ENCODE peak calls at places on chromosomes 7 and 10, in eight cellular contexts. One of them, this sample, is unnamed.
A peak's percentile ranks its signal among the peaks of the same experiment; 100 is the strongest.

GRCh38 chr10:50322075-50322474 is 70.8 kb upstream of the ASAH2 start:
- DNase-seq in left lobe of liver: no peak
- DNase-seq in SW 1271: no peak
- DNase-seq in AG04450: no peak
- DNase-seq in activated T-helper 9 cell treated with anti-CD3 and anti-CD28 coated beads, Interleukin-2, amount 50 U/mL, for 16 hours: no peak
- DNase-seq in non-pigmented ciliary epithelial cell: peak; percentile 15
- DNase-seq in NCI-H2107: no peak
- DNase-seq in activated T-cell treated with anti-CD3 and anti-CD28 coated beads, Interleukin-2, amount 50 U/mL, for 1 hour: no peak
- DNase-seq in this sample: no peak

GRCh38 chr10:70432101-70432500 is 9.4 kb downstream of the NODAL start:
- DNase-seq in activated T-cell treated with anti-CD3 and anti-CD28 coated beads, Interleukin-2, amount 50 U/mL, for 1 hour: no peak
- DNase-seq in NCI-H2107: no peak
- DNase-seq in activated T-helper 9 cell treated with anti-CD3 and anti-CD28 coated beads, Interleukin-2, amount 50 U/mL, for 16 hours: no peak
- DNase-seq in left lobe of liver: no peak
- DNase-seq in SW 1271: no peak
- DNase-seq in AG04450: no peak
- DNase-seq in non-pigmented ciliary epithelial cell: no peak
- DNase-seq in this sample: peak; percentile 46

GRCh38 chr10:79052311-79053080 is 16.3 kb upstream of the ZMIZ1 start:
- DNase-seq in left lobe of liver: peak; percentile 40
- DNase-seq in NCI-H2107: no peak
- DNase-seq in non-pigmented ciliary epithelial cell: no peak
- DNase-seq in SW 1271: no peak
- DNase-seq in activated T-helper 9 cell treated with anti-CD3 and anti-CD28 coated beads, Interleukin-2, amount 50 U/mL, for 16 hours: no peak
- DNase-seq in AG04450: no peak
- DNase-seq in activated T-cell treated with anti-CD3 and anti-CD28 coated beads, Interleukin-2, amount 50 U/mL, for 1 hour: peak; percentile 40
- DNase-seq in this sample: no peak

GRCh38 chr10:129833366-129833765 is 130.7 kb downstream of the EBF3 start:
- DNase-seq in SW 1271: no peak
- DNase-seq in non-pigmented ciliary epithelial cell: no peak
- DNase-seq in AG04450: no peak
- DNase-seq in NCI-H2107: no peak
- DNase-seq in left lobe of liver: no peak
- DNase-seq in activated T-helper 9 cell treated with anti-CD3 and anti-CD28 coated beads, Interleukin-2, amount 50 U/mL, for 16 hours: no peak
- DNase-seq in activated T-cell treated with anti-CD3 and anti-CD28 coated beads, Interleukin-2, amount 50 U/mL, for 1 hour: no peak
- DNase-seq in this sample: no peak

GRCh38 chr10:1358860-1359598 is 302.8 kb downstream of the WDR37 start:
- DNase-seq in activated T-cell treated with anti-CD3 and anti-CD28 coated beads, Interleukin-2, amount 50 U/mL, for 1 hour: no peak
- DNase-seq in SW 1271: no peak
- DNase-seq in non-pigmented ciliary epithelial cell: no peak
- DNase-seq in activated T-helper 9 cell treated with anti-CD3 and anti-CD28 coated beads, Interleukin-2, amount 50 U/mL, for 16 hours: no peak
- DNase-seq in left lobe of liver: no peak
- DNase-seq in NCI-H2107: no peak
- DNase-seq in AG04450: no peak
- DNase-seq in this sample: no peak

GRCh38 chr10:6678211-6678803 is 98.2 kb upstream of the PRKCQ start:
- DNase-seq in activated T-helper 9 cell treated with anti-CD3 and anti-CD28 coated beads, Interleukin-2, amount 50 U/mL, for 16 hours: peak; percentile 40
- DNase-seq in AG04450: no peak
- DNase-seq in activated T-cell treated with anti-CD3 and anti-CD28 coated beads, Interleukin-2, amount 50 U/mL, for 1 hour: peak; percentile 61
- DNase-seq in NCI-H2107: no peak
- DNase-seq in non-pigmented ciliary epithelial cell: no peak
- DNase-seq in SW 1271: no peak
- DNase-seq in left lobe of liver: peak; percentile 47
- DNase-seq in this sample: peak; percentile 6

GRCh38 chr10:116001266-116001857 is 271.6 kb downstream of the GFRA1 start:
- DNase-seq in activated T-cell treated with anti-CD3 and anti-CD28 coated beads, Interleukin-2, amount 50 U/mL, for 1 hour: no peak
- DNase-seq in left lobe of liver: peak; percentile 83
- DNase-seq in NCI-H2107: no peak
- DNase-seq in non-pigmented ciliary epithelial cell: no peak
- DNase-seq in activated T-helper 9 cell treated with anti-CD3 and anti-CD28 coated beads, Interleukin-2, amount 50 U/mL, for 16 hours: no peak
- DNase-seq in AG04450: no peak
- DNase-seq in SW 1271: no peak
- DNase-seq in this sample: no peak

GRCh38 chr10:80535671-80536360 is 1.9 kb upstream of the SH2D4B start:
- DNase-seq in activated T-helper 9 cell treated with anti-CD3 and anti-CD28 coated beads, Interleukin-2, amount 50 U/mL, for 16 hours: peak; percentile 63
- DNase-seq in left lobe of liver: peak; percentile 86
- DNase-seq in SW 1271: no peak
- DNase-seq in activated T-cell treated with anti-CD3 and anti-CD28 coated beads, Interleukin-2, amount 50 U/mL, for 1 hour: peak; percentile 81
- DNase-seq in NCI-H2107: no peak
- DNase-seq in non-pigmented ciliary epithelial cell: no peak
- DNase-seq in AG04450: no peak
- DNase-seq in this sample: no peak

GRCh38 chr10:3723706-3724225 is 61.2 kb downstream of the KLF6 start:
- DNase-seq in left lobe of liver: no peak
- DNase-seq in activated T-helper 9 cell treated with anti-CD3 and anti-CD28 coated beads, Interleukin-2, amount 50 U/mL, for 16 hours: no peak
- DNase-seq in AG04450: no peak
- DNase-seq in NCI-H2107: no peak
- DNase-seq in non-pigmented ciliary epithelial cell: no peak
- DNase-seq in SW 1271: no peak
- DNase-seq in activated T-cell treated with anti-CD3 and anti-CD28 coated beads, Interleukin-2, amount 50 U/mL, for 1 hour: no peak
- DNase-seq in this sample: no peak

GRCh38 chr10:124425227-124425962 is 6.7 kb upstream of the OAT start:
- DNase-seq in NCI-H2107: no peak
- DNase-seq in activated T-helper 9 cell treated with anti-CD3 and anti-CD28 coated beads, Interleukin-2, amount 50 U/mL, for 16 hours: no peak
- DNase-seq in SW 1271: no peak
- DNase-seq in non-pigmented ciliary epithelial cell: no peak
- DNase-seq in AG04450: no peak
- DNase-seq in activated T-cell treated with anti-CD3 and anti-CD28 coated beads, Interleukin-2, amount 50 U/mL, for 1 hour: no peak
- DNase-seq in left lobe of liver: peak; percentile 72
- DNase-seq in this sample: no peak

GRCh38 chr10:34815174-34816066 is at the start of gene PARD3:
- DNase-seq in non-pigmented ciliary epithelial cell: no peak
- DNase-seq in left lobe of liver: peak; percentile 80
- DNase-seq in NCI-H2107: no peak
- DNase-seq in activated T-cell treated with anti-CD3 and anti-CD28 coated beads, Interleukin-2, amount 50 U/mL, for 1 hour: no peak
- DNase-seq in activated T-helper 9 cell treated with anti-CD3 and anti-CD28 coated beads, Interleukin-2, amount 50 U/mL, for 16 hours: no peak
- DNase-seq in AG04450: no peak
- DNase-seq in SW 1271: no peak
- DNase-seq in this sample: no peak

GRCh38 chr10:133473270-133473669 is 19.5 kb downstream of the SCART1 start:
- DNase-seq in AG04450: no peak
- DNase-seq in non-pigmented ciliary epithelial cell: no peak
- DNase-seq in NCI-H2107: no peak
- DNase-seq in left lobe of liver: no peak
- DNase-seq in SW 1271: no peak
- DNase-seq in activated T-helper 9 cell treated with anti-CD3 and anti-CD28 coated beads, Interleukin-2, amount 50 U/mL, for 16 hours: no peak
- DNase-seq in activated T-cell treated with anti-CD3 and anti-CD28 coated beads, Interleukin-2, amount 50 U/mL, for 1 hour: no peak
- DNase-seq in this sample: no peak

GRCh38 chr7:155644971-155645509 is 579 bp downstream of the RBM33 start:
- DNase-seq in left lobe of liver: no peak
- DNase-seq in NCI-H2107: no peak
- DNase-seq in AG04450: no peak
- DNase-seq in activated T-helper 9 cell treated with anti-CD3 and anti-CD28 coated beads, Interleukin-2, amount 50 U/mL, for 16 hours: peak; percentile 10
- DNase-seq in non-pigmented ciliary epithelial cell: no peak
- DNase-seq in activated T-cell treated with anti-CD3 and anti-CD28 coated beads, Interleukin-2, amount 50 U/mL, for 1 hour: no peak
- DNase-seq in SW 1271: peak; percentile 7
- DNase-seq in this sample: no peak

GRCh38 chr7:83305027-83305426 is 142.3 kb upstream of the PCLO start:
- DNase-seq in non-pigmented ciliary epithelial cell: no peak
- DNase-seq in activated T-cell treated with anti-CD3 and anti-CD28 coated beads, Interleukin-2, amount 50 U/mL, for 1 hour: no peak
- DNase-seq in NCI-H2107: no peak
- DNase-seq in left lobe of liver: no peak
- DNase-seq in SW 1271: no peak
- DNase-seq in activated T-helper 9 cell treated with anti-CD3 and anti-CD28 coated beads, Interleukin-2, amount 50 U/mL, for 16 hours: no peak
- DNase-seq in AG04450: no peak
- DNase-seq in this sample: no peak

GRCh38 chr7:151442776-151443496 is 3.0 kb upstream of the CRYGN start:
- DNase-seq in SW 1271: no peak
- DNase-seq in NCI-H2107: no peak
- DNase-seq in AG04450: no peak
- DNase-seq in non-pigmented ciliary epithelial cell: no peak
- DNase-seq in left lobe of liver: no peak
- DNase-seq in activated T-cell treated with anti-CD3 and anti-CD28 coated beads, Interleukin-2, amount 50 U/mL, for 1 hour: no peak
- DNase-seq in activated T-helper 9 cell treated with anti-CD3 and anti-CD28 coated beads, Interleukin-2, amount 50 U/mL, for 16 hours: no peak
- DNase-seq in this sample: no peak

GRCh38 chr10:113058175-113058961 is 108.3 kb downstream of the TCF7L2 start:
- DNase-seq in non-pigmented ciliary epithelial cell: no peak
- DNase-seq in NCI-H2107: peak; percentile 5
- DNase-seq in AG04450: peak; percentile 56
- DNase-seq in activated T-cell treated with anti-CD3 and anti-CD28 coated beads, Interleukin-2, amount 50 U/mL, for 1 hour: no peak
- DNase-seq in SW 1271: no peak
- DNase-seq in activated T-helper 9 cell treated with anti-CD3 and anti-CD28 coated beads, Interleukin-2, amount 50 U/mL, for 16 hours: no peak
- DNase-seq in left lobe of liver: no peak
- DNase-seq in this sample: peak; percentile 62

GRCh38 chr10:42941790-42942189 is 135.1 kb upstream of the RET start:
- DNase-seq in activated T-cell treated with anti-CD3 and anti-CD28 coated beads, Interleukin-2, amount 50 U/mL, for 1 hour: no peak
- DNase-seq in left lobe of liver: no peak
- DNase-seq in activated T-helper 9 cell treated with anti-CD3 and anti-CD28 coated beads, Interleukin-2, amount 50 U/mL, for 16 hours: no peak
- DNase-seq in non-pigmented ciliary epithelial cell: no peak
- DNase-seq in NCI-H2107: no peak
- DNase-seq in AG04450: no peak
- DNase-seq in SW 1271: no peak
- DNase-seq in this sample: no peak

GRCh38 chr7:50588937-50589336 is 23.7 kb upstream of the DDC start:
- DNase-seq in AG04450: no peak
- DNase-seq in left lobe of liver: no peak
- DNase-seq in SW 1271: no peak
- DNase-seq in non-pigmented ciliary epithelial cell: no peak
- DNase-seq in NCI-H2107: no peak
- DNase-seq in activated T-helper 9 cell treated with anti-CD3 and anti-CD28 coated beads, Interleukin-2, amount 50 U/mL, for 16 hours: no peak
- DNase-seq in activated T-cell treated with anti-CD3 and anti-CD28 coated beads, Interleukin-2, amount 50 U/mL, for 1 hour: no peak
- DNase-seq in this sample: no peak

GRCh38 chr10:72387187-72387586 is 32.5 kb upstream of the DNAJB12 start:
- DNase-seq in activated T-helper 9 cell treated with anti-CD3 and anti-CD28 coated beads, Interleukin-2, amount 50 U/mL, for 16 hours: no peak
- DNase-seq in activated T-cell treated with anti-CD3 and anti-CD28 coated beads, Interleukin-2, amount 50 U/mL, for 1 hour: no peak
- DNase-seq in SW 1271: no peak
- DNase-seq in non-pigmented ciliary epithelial cell: no peak
- DNase-seq in left lobe of liver: no peak
- DNase-seq in AG04450: no peak
- DNase-seq in NCI-H2107: no peak
- DNase-seq in this sample: no peak

GRCh38 chr7:108211382-108212201 is 81.4 kb upstream of the LAMB4 start:
- DNase-seq in activated T-cell treated with anti-CD3 and anti-CD28 coated beads, Interleukin-2, amount 50 U/mL, for 1 hour: no peak
- DNase-seq in activated T-helper 9 cell treated with anti-CD3 and anti-CD28 coated beads, Interleukin-2, amount 50 U/mL, for 16 hours: no peak
- DNase-seq in NCI-H2107: peak; percentile 74
- DNase-seq in left lobe of liver: no peak
- DNase-seq in SW 1271: no peak
- DNase-seq in AG04450: no peak
- DNase-seq in non-pigmented ciliary epithelial cell: peak; percentile 44
- DNase-seq in this sample: no peak

GRCh38 chr10:67976292-67977245 is 92.1 kb downstream of the SIRT1 start:
- DNase-seq in non-pigmented ciliary epithelial cell: no peak
- DNase-seq in activated T-cell treated with anti-CD3 and anti-CD28 coated beads, Interleukin-2, amount 50 U/mL, for 1 hour: no peak
- DNase-seq in AG04450: no peak
- DNase-seq in SW 1271: no peak
- DNase-seq in activated T-helper 9 cell treated with anti-CD3 and anti-CD28 coated beads, Interleukin-2, amount 50 U/mL, for 16 hours: no peak
- DNase-seq in NCI-H2107: no peak
- DNase-seq in left lobe of liver: peak; percentile 71
- DNase-seq in this sample: no peak

GRCh38 chr10:70247360-70247759 is 14.1 kb upstream of the PPA1 start:
- DNase-seq in non-pigmented ciliary epithelial cell: no peak
- DNase-seq in activated T-cell treated with anti-CD3 and anti-CD28 coated beads, Interleukin-2, amount 50 U/mL, for 1 hour: no peak
- DNase-seq in AG04450: no peak
- DNase-seq in NCI-H2107: no peak
- DNase-seq in activated T-helper 9 cell treated with anti-CD3 and anti-CD28 coated beads, Interleukin-2, amount 50 U/mL, for 16 hours: no peak
- DNase-seq in left lobe of liver: no peak
- DNase-seq in SW 1271: no peak
- DNase-seq in this sample: no peak

GRCh38 chr10:5490032-5490431 is 9.3 kb downstream of the CALML5 start:
- DNase-seq in AG04450: no peak
- DNase-seq in non-pigmented ciliary epithelial cell: no peak
- DNase-seq in activated T-cell treated with anti-CD3 and anti-CD28 coated beads, Interleukin-2, amount 50 U/mL, for 1 hour: no peak
- DNase-seq in SW 1271: no peak
- DNase-seq in activated T-helper 9 cell treated with anti-CD3 and anti-CD28 coated beads, Interleukin-2, amount 50 U/mL, for 16 hours: no peak
- DNase-seq in left lobe of liver: no peak
- DNase-seq in NCI-H2107: no peak
- DNase-seq in this sample: no peak

GRCh38 chr10:266974-267425 is 131.7 kb downstream of the ZMYND11 start:
- DNase-seq in non-pigmented ciliary epithelial cell: peak; percentile 17
- DNase-seq in AG04450: no peak
- DNase-seq in activated T-cell treated with anti-CD3 and anti-CD28 coated beads, Interleukin-2, amount 50 U/mL, for 1 hour: no peak
- DNase-seq in activated T-helper 9 cell treated with anti-CD3 and anti-CD28 coated beads, Interleukin-2, amount 50 U/mL, for 16 hours: no peak
- DNase-seq in NCI-H2107: no peak
- DNase-seq in SW 1271: no peak
- DNase-seq in left lobe of liver: no peak
- DNase-seq in this sample: no peak

GRCh38 chr10:78755075-78755695 is 313.6 kb upstream of the ZMIZ1 start:
- DNase-seq in NCI-H2107: no peak
- DNase-seq in AG04450: no peak
- DNase-seq in activated T-cell treated with anti-CD3 and anti-CD28 coated beads, Interleukin-2, amount 50 U/mL, for 1 hour: no peak
- DNase-seq in SW 1271: no peak
- DNase-seq in activated T-helper 9 cell treated with anti-CD3 and anti-CD28 coated beads, Interleukin-2, amount 50 U/mL, for 16 hours: no peak
- DNase-seq in non-pigmented ciliary epithelial cell: no peak
- DNase-seq in left lobe of liver: no peak
- DNase-seq in this sample: no peak

GRCh38 chr10:49739426-49739825 is 22.7 kb downstream of the OGDHL start:
- DNase-seq in NCI-H2107: no peak
- DNase-seq in non-pigmented ciliary epithelial cell: no peak
- DNase-seq in activated T-cell treated with anti-CD3 and anti-CD28 coated beads, Interleukin-2, amount 50 U/mL, for 1 hour: no peak
- DNase-seq in SW 1271: no peak
- DNase-seq in activated T-helper 9 cell treated with anti-CD3 and anti-CD28 coated beads, Interleukin-2, amount 50 U/mL, for 16 hours: no peak
- DNase-seq in left lobe of liver: no peak
- DNase-seq in AG04450: no peak
- DNase-seq in this sample: no peak

GRCh38 chr10:14723052-14723689 is 51.5 kb downstream of the FAM107B start:
- DNase-seq in left lobe of liver: no peak
- DNase-seq in SW 1271: no peak
- DNase-seq in AG04450: no peak
- DNase-seq in activated T-cell treated with anti-CD3 and anti-CD28 coated beads, Interleukin-2, amount 50 U/mL, for 1 hour: peak; percentile 25
- DNase-seq in NCI-H2107: no peak
- DNase-seq in non-pigmented ciliary epithelial cell: no peak
- DNase-seq in activated T-helper 9 cell treated with anti-CD3 and anti-CD28 coated beads, Interleukin-2, amount 50 U/mL, for 16 hours: peak; percentile 2
- DNase-seq in this sample: no peak

GRCh38 chr10:121469797-121470606 is 128.2 kb downstream of the FGFR2 start:
- DNase-seq in NCI-H2107: no peak
- DNase-seq in activated T-helper 9 cell treated with anti-CD3 and anti-CD28 coated beads, Interleukin-2, amount 50 U/mL, for 16 hours: no peak
- DNase-seq in non-pigmented ciliary epithelial cell: no peak
- DNase-seq in activated T-cell treated with anti-CD3 and anti-CD28 coated beads, Interleukin-2, amount 50 U/mL, for 1 hour: no peak
- DNase-seq in AG04450: no peak
- DNase-seq in SW 1271: no peak
- DNase-seq in left lobe of liver: no peak
- DNase-seq in this sample: no peak

GRCh38 chr7:7103343-7104313 is 78.7 kb upstream of the C1GALT1 start:
- DNase-seq in left lobe of liver: no peak
- DNase-seq in NCI-H2107: peak; percentile 58
- DNase-seq in AG04450: peak; percentile 20
- DNase-seq in SW 1271: peak; percentile 41
- DNase-seq in activated T-helper 9 cell treated with anti-CD3 and anti-CD28 coated beads, Interleukin-2, amount 50 U/mL, for 16 hours: no peak
- DNase-seq in activated T-cell treated with anti-CD3 and anti-CD28 coated beads, Interleukin-2, amount 50 U/mL, for 1 hour: no peak
- DNase-seq in non-pigmented ciliary epithelial cell: peak; percentile 35
- DNase-seq in this sample: peak; percentile 39

GRCh38 chr10:99527526-99528255 is 5.1 kb upstream of the NKX2-3 start:
- DNase-seq in SW 1271: no peak
- DNase-seq in NCI-H2107: no peak
- DNase-seq in activated T-helper 9 cell treated with anti-CD3 and anti-CD28 coated beads, Interleukin-2, amount 50 U/mL, for 16 hours: no peak
- DNase-seq in activated T-cell treated with anti-CD3 and anti-CD28 coated beads, Interleukin-2, amount 50 U/mL, for 1 hour: no peak
- DNase-seq in AG04450: no peak
- DNase-seq in left lobe of liver: no peak
- DNase-seq in non-pigmented ciliary epithelial cell: no peak
- DNase-seq in this sample: no peak

GRCh38 chr10:131676046-131676445 is 224.8 kb upstream of the PPP2R2D start:
- DNase-seq in NCI-H2107: no peak
- DNase-seq in SW 1271: no peak
- DNase-seq in activated T-cell treated with anti-CD3 and anti-CD28 coated beads, Interleukin-2, amount 50 U/mL, for 1 hour: no peak
- DNase-seq in left lobe of liver: no peak
- DNase-seq in non-pigmented ciliary epithelial cell: no peak
- DNase-seq in activated T-helper 9 cell treated with anti-CD3 and anti-CD28 coated beads, Interleukin-2, amount 50 U/mL, for 16 hours: no peak
- DNase-seq in AG04450: no peak
- DNase-seq in this sample: no peak

GRCh38 chr10:130054021-130054420 is 56.6 kb downstream of the C10orf143 start:
- DNase-seq in non-pigmented ciliary epithelial cell: no peak
- DNase-seq in SW 1271: no peak
- DNase-seq in left lobe of liver: no peak
- DNase-seq in NCI-H2107: no peak
- DNase-seq in activated T-cell treated with anti-CD3 and anti-CD28 coated beads, Interleukin-2, amount 50 U/mL, for 1 hour: no peak
- DNase-seq in AG04450: no peak
- DNase-seq in activated T-helper 9 cell treated with anti-CD3 and anti-CD28 coated beads, Interleukin-2, amount 50 U/mL, for 16 hours: no peak
- DNase-seq in this sample: no peak

GRCh38 chr10:43407148-43407575 is 1.8 kb downstream of the HNRNPF start:
- DNase-seq in activated T-cell treated with anti-CD3 and anti-CD28 coated beads, Interleukin-2, amount 50 U/mL, for 1 hour: peak; percentile 68
- DNase-seq in non-pigmented ciliary epithelial cell: no peak
- DNase-seq in AG04450: no peak
- DNase-seq in activated T-helper 9 cell treated with anti-CD3 and anti-CD28 coated beads, Interleukin-2, amount 50 U/mL, for 16 hours: peak; percentile 53
- DNase-seq in left lobe of liver: peak; percentile 75
- DNase-seq in SW 1271: no peak
- DNase-seq in NCI-H2107: no peak
- DNase-seq in this sample: no peak

GRCh38 chr10:113704637-113705343 is 25.1 kb downstream of the CASP7 start:
- DNase-seq in activated T-cell treated with anti-CD3 and anti-CD28 coated beads, Interleukin-2, amount 50 U/mL, for 1 hour: no peak
- DNase-seq in activated T-helper 9 cell treated with anti-CD3 and anti-CD28 coated beads, Interleukin-2, amount 50 U/mL, for 16 hours: no peak
- DNase-seq in SW 1271: no peak
- DNase-seq in AG04450: no peak
- DNase-seq in non-pigmented ciliary epithelial cell: no peak
- DNase-seq in NCI-H2107: no peak
- DNase-seq in left lobe of liver: no peak
- DNase-seq in this sample: no peak

This sample was measured in retinal pigment epithelial cell.